ENCODE peak calls at places on chromosome 5, in six cellular contexts. V is tibial artery, J is AG10803, I is endodermal cell, P is HCT116, B is dorsolateral prefrontal cortex. T is an unnamed sample.
A peak's percentile ranks its signal among the peaks of the same experiment; 100 is the strongest.

GRCh38 chr5:53416144-53416730 is 64.2 kb upstream of the FST start:
- DNase-seq in V (no peak), J (no peak), I (no peak), P (peak; percentile 12), B (no peak), T (no peak)

GRCh38 chr5:126300293-126300692 is 122.9 kb upstream of the GRAMD2B start:
- DNase-seq in V (no peak), J (no peak), I (no peak), P (no peak), B (no peak), T (no peak)

GRCh38 chr5:113232246-113232645 is 202.5 kb downstream of the TSSK1B start:
- DNase-seq in V (no peak), J (peak; percentile 49), I (no peak), P (no peak), B (no peak), T (no peak)

GRCh38 chr5:177490311-177490991 is 7.0 kb downstream of the PDLIM7 start:
- DNase-seq in V (no peak), J (no peak), I (no peak), P (no peak), B (no peak), T (no peak)

GRCh38 chr5:148162038-148162437 is 6.3 kb upstream of the SPINK14 start:
- DNase-seq in V (no peak), J (no peak), I (no peak), P (no peak), B (no peak), T (no peak)

GRCh38 chr5:4082966-4083564 is 487.4 kb downstream of the IRX1 start:
- DNase-seq in V (no peak), J (no peak), I (no peak), P (no peak), B (no peak), T (peak; percentile 50)

GRCh38 chr5:113031557-113031956 is 55.0 kb downstream of the DCP2 start:
- DNase-seq in V (no peak), J (no peak), I (no peak), P (no peak), B (no peak), T (no peak)

GRCh38 chr5:123670981-123671557 is 159.1 kb downstream of the CSNK1G3 start:
- DNase-seq in V (no peak), J (peak; percentile 35), I (peak; percentile 73), P (peak; percentile 34), B (no peak), T (peak; percentile 65)

GRCh38 chr5:55141945-55142690 is 17.9 kb upstream of the GPX8 start:
- DNase-seq in V (no peak), J (no peak), I (no peak), P (no peak), B (no peak), T (no peak)

GRCh38 chr5:118653926-118654325 is 334.4 kb downstream of the DTWD2 start:
- DNase-seq in V (no peak), J (no peak), I (no peak), P (no peak), B (no peak), T (no peak)

GRCh38 chr5:52800394-52801213 is 12.9 kb downstream of the ITGA1 start:
- DNase-seq in V (peak; percentile 86), J (peak; percentile 79), I (peak; percentile 84), P (no peak), B (peak; percentile 21), T (peak; percentile 64)

GRCh38 chr5:180494510-180495181 is 467 bp downstream of the CNOT6 start:
- DNase-seq in V (peak; percentile 74), J (peak; percentile 26), I (peak; percentile 67), P (no peak), B (peak; percentile 32), T (no peak)

GRCh38 chr5:178083942-178084341 is 29.4 kb upstream of the N4BP3 start:
- DNase-seq in V (no peak), J (no peak), I (no peak), P (no peak), B (no peak), T (no peak)

GRCh38 chr5:142512041-142512679 is 173.7 kb downstream of the FGF1 start:
- DNase-seq in V (peak; percentile 72), J (peak; percentile 73), I (no peak), P (no peak), B (no peak), T (peak; percentile 35)

GRCh38 chr5:113295111-113295539 is 139.7 kb downstream of the TSSK1B start:
- DNase-seq in V (no peak), J (no peak), I (no peak), P (no peak), B (no peak), T (no peak)

GRCh38 chr5:180330810-180331646 is 22.1 kb downstream of the GFPT2 start:
- DNase-seq in V (peak; percentile 85), J (peak; percentile 99), I (peak; percentile 69), P (peak; percentile 74), B (no peak), T (peak; percentile 100)

DNA sequence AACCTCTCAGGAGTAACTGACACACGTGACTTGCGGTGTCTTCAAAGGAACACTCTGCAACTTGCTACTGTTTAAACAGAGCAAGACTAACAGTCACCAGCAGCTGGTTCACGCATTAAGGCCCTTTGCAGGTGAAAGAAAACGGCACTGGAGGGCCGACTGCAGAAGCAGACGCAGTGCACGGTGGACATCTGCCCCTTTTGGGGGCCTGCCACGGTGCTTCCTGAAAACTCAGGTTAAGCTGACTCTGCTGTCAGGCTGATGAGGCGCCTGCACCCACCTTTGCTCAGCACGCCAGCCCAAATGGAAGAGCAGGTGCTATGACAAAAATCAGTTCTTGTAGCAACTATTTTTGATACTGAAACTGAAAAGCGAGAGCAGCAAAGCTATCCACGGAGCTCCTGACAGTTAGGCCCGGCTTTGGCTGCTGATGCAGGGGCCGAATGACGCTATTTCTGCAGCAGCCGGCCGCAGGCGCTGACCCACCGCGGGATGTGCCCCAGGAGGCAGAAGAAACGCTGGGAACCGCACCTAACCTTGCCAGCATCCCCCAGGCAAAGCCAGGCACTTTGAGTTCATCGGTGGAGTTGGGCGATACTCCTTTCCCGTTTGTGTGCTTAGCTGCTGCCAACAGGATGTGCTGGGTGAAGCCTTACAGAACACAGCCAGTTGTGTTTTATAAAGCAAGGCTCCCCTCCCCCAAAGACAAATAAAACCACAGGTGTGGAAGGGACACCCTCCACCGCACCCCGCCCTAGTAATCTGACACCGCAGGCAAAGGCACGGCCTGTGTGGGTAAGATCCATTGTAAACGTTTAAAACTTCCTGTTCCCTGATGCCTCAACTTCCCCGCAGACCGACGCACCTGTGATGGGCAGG is 21.1 kb upstream of the TERT start:
- DNase-seq in V (peak; percentile 43), J (no peak), I (peak; percentile 75), P (no peak), B (no peak), T (peak; percentile 3)
- H3K4me3 ChIP-seq in V (no peak overlapping the region), J (no peak overlapping the region), I (peak overlapping the region; percentile 13), P (peak overlapping the region; percentile 35), B (no peak overlapping the region), T (no peak overlapping the region)

GRCh38 chr5:60584304-60584703 is 115.7 kb downstream of the DEPDC1B start:
- DNase-seq in V (no peak), J (no peak), I (no peak), P (no peak), B (no peak), T (no peak)

GRCh38 chr5:60585618-60586017 is 114.3 kb downstream of the DEPDC1B start:
- DNase-seq in V (no peak), J (no peak), I (no peak), P (no peak), B (no peak), T (no peak)

GRCh38 chr5:60590172-60590571 is 109.8 kb downstream of the DEPDC1B start:
- DNase-seq in V (no peak), J (no peak), I (no peak), P (no peak), B (no peak), T (no peak)

GRCh38 chr5:60583598-60583997 is 116.4 kb downstream of the DEPDC1B start:
- DNase-seq in V (no peak), J (no peak), I (no peak), P (no peak), B (no peak), T (no peak)

DNA sequence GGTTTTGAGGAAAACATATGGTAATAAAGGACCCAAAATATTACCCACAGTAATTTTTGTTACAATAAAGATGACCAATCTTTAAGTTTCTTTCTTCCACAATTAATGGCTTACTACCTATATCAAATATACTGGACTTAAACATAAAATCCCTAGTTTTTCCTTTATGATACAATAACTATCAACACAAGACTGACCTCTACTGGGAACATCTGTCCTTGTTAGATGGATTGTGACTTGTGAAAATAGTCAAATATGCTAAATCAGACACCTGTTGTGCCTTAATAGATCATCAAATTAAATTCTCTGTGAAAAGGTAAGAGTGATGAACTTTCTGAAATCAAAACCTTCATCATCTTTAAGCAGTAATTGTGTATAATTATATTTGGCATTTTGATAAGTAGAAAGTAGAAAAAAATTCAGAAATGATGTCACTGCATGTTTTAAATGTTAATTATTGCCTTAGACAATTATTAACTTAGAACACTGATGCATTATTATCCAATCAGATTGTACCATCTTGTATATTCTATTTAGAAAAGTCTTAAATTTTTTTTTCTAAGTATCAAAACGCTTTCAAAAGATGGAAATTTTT is 113.6 kb downstream of the DEPDC1B start:
- DNase-seq in V (no peak), J (peak; percentile 20), I (no peak), P (peak; percentile 2), B (no peak), T (peak; percentile 62)
- TF ChIP-seq CTCF in V (peak; percentile 58), J (peak; percentile 46), I (peak; percentile 68), P (peak; percentile 42), B (peak; percentile 39), T (peak; percentile 49)

GRCh38 chr5:150155258-150156032 is at the start of gene PDGFRB:
- DNase-seq in V (peak; percentile 99), J (peak; percentile 95), I (peak; percentile 90), P (no peak), B (peak; percentile 63), T (peak; percentile 93)
- H3K4me3 ChIP-seq in V (peak within 1 kb of the TSS; percentile 71), J (peak within 1 kb of the TSS; percentile 99), I (peak within 1 kb of the TSS; percentile 51), P (no peak within 1 kb of the TSS), B (peak within 1 kb of the TSS; percentile 56), T (peak within 1 kb of the TSS; percentile 94)

GRCh38 chr5:78627175-78627574 is 21.4 kb downstream of the LHFPL2 start:
- DNase-seq in V (no peak), J (peak; percentile 24), I (peak; percentile 49), P (no peak), B (no peak), T (peak; percentile 72)
- TF ChIP-seq CTCF in V (peak; percentile 20), J (peak; percentile 53), I (peak; percentile 62), P (peak; percentile 43), B (no peak), T (peak; percentile 70)

T was measured in fibroblast of pulmonary artery.